ENCODE peak calls at places on chromosomes 13 and 19, in four cellular contexts. One of them, this sample, is unnamed.

GRCh38 chr13:36355632-36356031 is 9.4 kb upstream of the SPART start:
- DNase-seq in HL-60: no peak
- DNase-seq in left lung: no peak
- DNase-seq in mesothelial cell of epicardium: no peak
- DNase-seq in this sample: no peak

GRCh38 chr13:111267205-111267604 is 53.2 kb upstream of the TEX29 start:
- DNase-seq in HL-60: no peak
- DNase-seq in left lung: no peak
- DNase-seq in mesothelial cell of epicardium: no peak
- DNase-seq in this sample: no peak

GRCh38 chr13:67281476-67281875 is 51.3 kb upstream of the PCDH9 start:
- DNase-seq in HL-60: no peak
- DNase-seq in left lung: no peak
- DNase-seq in mesothelial cell of epicardium: no peak
- DNase-seq in this sample: no peak

GRCh38 chr13:113552786-113553540 is 31.6 kb upstream of the TFDP1 start:
- DNase-seq in HL-60: no peak
- DNase-seq in left lung: peak
- DNase-seq in mesothelial cell of epicardium: no peak
- DNase-seq in this sample: peak

GRCh38 chr19:10339380-10339960 is at the start of gene ICAM3:
- DNase-seq in HL-60: peak
- DNase-seq in left lung: peak
- DNase-seq in mesothelial cell of epicardium: no peak
- DNase-seq in this sample: no peak

GRCh38 chr13:23934481-23934880 is 37.2 kb upstream of the C1QTNF9B start:
- DNase-seq in HL-60: no peak
- DNase-seq in left lung: no peak
- DNase-seq in mesothelial cell of epicardium: no peak
- DNase-seq in this sample: no peak

GRCh38 chr19:21612403-21612872 is 107.0 kb downstream of the ZNF429 start:
- DNase-seq in HL-60: no peak
- DNase-seq in left lung: no peak
- DNase-seq in mesothelial cell of epicardium: no peak
- DNase-seq in this sample: no peak

GRCh38 chr19:47232422-47233211 is 1.6 kb upstream of the BBC3 start:
- DNase-seq in HL-60: no peak
- DNase-seq in left lung: no peak
- DNase-seq in mesothelial cell of epicardium: no peak
- DNase-seq in this sample: no peak

GRCh38 chr19:47765522-47766358 is 12.8 kb upstream of the SELENOW start:
- DNase-seq in HL-60: peak
- DNase-seq in left lung: peak
- DNase-seq in mesothelial cell of epicardium: no peak
- DNase-seq in this sample: no peak

GRCh38 chr13:105878119-105878518 is 657.3 kb downstream of the EFNB2 start:
- DNase-seq in HL-60: no peak
- DNase-seq in left lung: no peak
- DNase-seq in mesothelial cell of epicardium: no peak
- DNase-seq in this sample: no peak

GRCh38 chr13:109156181-109156935 is 526.9 kb downstream of the MYO16 start:
- DNase-seq in HL-60: no peak
- DNase-seq in left lung: no peak
- DNase-seq in mesothelial cell of epicardium: no peak
- DNase-seq in this sample: no peak

GRCh38 chr19:49338023-49338677 is 2.9 kb downstream of the CD37 start:
- DNase-seq in HL-60: no peak
- DNase-seq in left lung: no peak
- DNase-seq in mesothelial cell of epicardium: no peak
- DNase-seq in this sample: peak

GRCh38 chr13:43364210-43365041 is 341.0 kb downstream of the DNAJC15 start:
- DNase-seq in HL-60: no peak
- DNase-seq in left lung: no peak
- DNase-seq in mesothelial cell of epicardium: no peak
- DNase-seq in this sample: no peak

GRCh38 chr19:30340724-30341595 is 31.2 kb upstream of the ZNF536 start:
- DNase-seq in HL-60: no peak
- DNase-seq in left lung: no peak
- DNase-seq in mesothelial cell of epicardium: no peak
- DNase-seq in this sample: no peak

GRCh38 chr13:109207618-109208017 is 578.2 kb downstream of the MYO16 start:
- DNase-seq in HL-60: no peak
- DNase-seq in left lung: no peak
- DNase-seq in mesothelial cell of epicardium: no peak
- DNase-seq in this sample: no peak

GRCh38 chr13:21625366-21625765 is 21.4 kb upstream of the MICU2 start:
- DNase-seq in HL-60: peak
- DNase-seq in left lung: no peak
- DNase-seq in mesothelial cell of epicardium: no peak
- DNase-seq in this sample: no peak

GRCh38 chr13:112583592-112584277 is 4.2 kb downstream of the TUBGCP3 start:
- DNase-seq in HL-60: peak
- DNase-seq in left lung: peak
- DNase-seq in mesothelial cell of epicardium: no peak
- DNase-seq in this sample: peak

GRCh38 chr19:33143897-33144405 is 12.0 kb downstream of the WDR88 start:
- DNase-seq in HL-60: peak
- DNase-seq in left lung: peak
- DNase-seq in mesothelial cell of epicardium: peak
- DNase-seq in this sample: peak

GRCh38 chr19:6677924-6678689 is 8.1 kb upstream of the TNFSF14 start:
- DNase-seq in HL-60: no peak
- DNase-seq in left lung: peak
- DNase-seq in mesothelial cell of epicardium: no peak
- DNase-seq in this sample: no peak

GRCh38 chr19:6568010-6568411 is 22.9 kb downstream of the CD70 start:
- DNase-seq in HL-60: no peak
- DNase-seq in left lung: no peak
- DNase-seq in mesothelial cell of epicardium: no peak
- DNase-seq in this sample: no peak

GRCh38 chr13:40438999-40439797 is 227.2 kb downstream of the FOXO1 start:
- DNase-seq in HL-60: no peak
- DNase-seq in left lung: no peak
- DNase-seq in mesothelial cell of epicardium: no peak
- DNase-seq in this sample: no peak

GRCh38 chr19:10936661-10937084 is 8.1 kb downstream of the TIMM29 start:
- DNase-seq in HL-60: peak
- DNase-seq in left lung: no peak
- DNase-seq in mesothelial cell of epicardium: no peak
- DNase-seq in this sample: no peak

GRCh38 chr13:75458696-75459422 is 23.1 kb downstream of the TBC1D4 start:
- DNase-seq in HL-60: no peak
- DNase-seq in left lung: no peak
- DNase-seq in mesothelial cell of epicardium: no peak
- DNase-seq in this sample: no peak

GRCh38 chr13:49367640-49368431 is 76.0 kb downstream of the CAB39L start:
- DNase-seq in HL-60: no peak
- DNase-seq in left lung: no peak
- DNase-seq in mesothelial cell of epicardium: no peak
- DNase-seq in this sample: no peak

GRCh38 chr19:58519087-58519354 is 589 bp downstream of the ZBTB45 start:
- DNase-seq in HL-60: peak
- DNase-seq in left lung: peak
- DNase-seq in mesothelial cell of epicardium: peak
- DNase-seq in this sample: no peak

GRCh38 chr13:43016226-43016625 is 7.2 kb upstream of the DNAJC15 start:
- DNase-seq in HL-60: no peak
- DNase-seq in left lung: no peak
- DNase-seq in mesothelial cell of epicardium: no peak
- DNase-seq in this sample: no peak

GRCh38 chr19:18895828-18896341 is at the start of gene CERS1:
- DNase-seq in HL-60: no peak
- DNase-seq in left lung: no peak
- DNase-seq in mesothelial cell of epicardium: peak
- DNase-seq in this sample: no peak

GRCh38 chr13:26601669-26602068 is 44.2 kb downstream of the WASF3 start:
- DNase-seq in HL-60: peak
- DNase-seq in left lung: no peak
- DNase-seq in mesothelial cell of epicardium: no peak
- DNase-seq in this sample: no peak

GRCh38 chr13:35448465-35448864 is 28.0 kb downstream of the MAB21L1 start:
- DNase-seq in HL-60: no peak
- DNase-seq in left lung: no peak
- DNase-seq in mesothelial cell of epicardium: no peak
- DNase-seq in this sample: no peak

GRCh38 chr13:113596321-113597200 is 12.0 kb downstream of the TFDP1 start:
- DNase-seq in HL-60: no peak
- DNase-seq in left lung: no peak
- DNase-seq in mesothelial cell of epicardium: no peak
- DNase-seq in this sample: no peak

GRCh38 chr13:91014696-91015095 is 332.8 kb upstream of the MIR17HG start:
- DNase-seq in HL-60: no peak
- DNase-seq in left lung: no peak
- DNase-seq in mesothelial cell of epicardium: no peak
- DNase-seq in this sample: no peak

GRCh38 chr19:50272263-50272897 is 56.8 kb downstream of the KCNC3 start:
- DNase-seq in HL-60: no peak
- DNase-seq in left lung: no peak
- DNase-seq in mesothelial cell of epicardium: no peak
- DNase-seq in this sample: no peak

GRCh38 chr13:31980842-31981241 is 50.7 kb upstream of the FRY start:
- DNase-seq in HL-60: no peak
- DNase-seq in left lung: no peak
- DNase-seq in mesothelial cell of epicardium: no peak
- DNase-seq in this sample: no peak

GRCh38 chr13:21060827-21061076 is 634 bp downstream of the LATS2 start:
- DNase-seq in HL-60: no peak
- DNase-seq in left lung: no peak
- DNase-seq in mesothelial cell of epicardium: no peak
- DNase-seq in this sample: no peak

GRCh38 chr19:11984986-11985385 is 20.1 kb downstream of the ZNF763 start:
- DNase-seq in HL-60: no peak
- DNase-seq in left lung: no peak
- DNase-seq in mesothelial cell of epicardium: no peak
- DNase-seq in this sample: no peak

GRCh38 chr19:41860419-41861097 is 503 bp downstream of the RPS19 start:
- DNase-seq in HL-60: no peak
- DNase-seq in left lung: peak
- DNase-seq in mesothelial cell of epicardium: no peak
- DNase-seq in this sample: no peak

GRCh38 chr19:18846862-18847515 is 15.2 kb downstream of the UPF1 start:
- DNase-seq in HL-60: peak
- DNase-seq in left lung: peak
- DNase-seq in mesothelial cell of epicardium: no peak
- DNase-seq in this sample: peak

GRCh38 chr13:38180100-38180499 is 169.6 kb upstream of the UFM1 start:
- DNase-seq in HL-60: no peak
- DNase-seq in left lung: no peak
- DNase-seq in mesothelial cell of epicardium: no peak
- DNase-seq in this sample: no peak

GRCh38 chr19:41697198-41697855 is 9.3 kb upstream of the CEACAM7 start:
- DNase-seq in HL-60: no peak
- DNase-seq in left lung: no peak
- DNase-seq in mesothelial cell of epicardium: no peak
- DNase-seq in this sample: no peak

GRCh38 chr13:50594276-50594970 is 249.1 kb downstream of the DLEU7 start:
- DNase-seq in HL-60: peak
- DNase-seq in left lung: no peak
- DNase-seq in mesothelial cell of epicardium: no peak
- DNase-seq in this sample: no peak
- TF ChIP-seq CTCF in HL-60: no peak
- TF ChIP-seq CTCF in left lung: no peak
- TF ChIP-seq CTCF in mesothelial cell of epicardium: no peak
- TF ChIP-seq CTCF in this sample: no peak

GRCh38 chr13:97256343-97256783 is 34.2 kb downstream of the MBNL2 start:
- DNase-seq in HL-60: no peak
- DNase-seq in left lung: no peak
- DNase-seq in mesothelial cell of epicardium: no peak
- DNase-seq in this sample: peak

GRCh38 chr13:97257228-97257755 is 35.2 kb downstream of the MBNL2 start:
- DNase-seq in HL-60: no peak
- DNase-seq in left lung: no peak
- DNase-seq in mesothelial cell of epicardium: no peak
- DNase-seq in this sample: no peak

GRCh38 chr13:97258801-97259200 is 36.7 kb downstream of the MBNL2 start:
- DNase-seq in HL-60: no peak
- DNase-seq in left lung: no peak
- DNase-seq in mesothelial cell of epicardium: no peak
- DNase-seq in this sample: no peak

GRCh38 chr13:97259787-97260641 is 37.9 kb downstream of the MBNL2 start:
- DNase-seq in HL-60: no peak
- DNase-seq in left lung: no peak
- DNase-seq in mesothelial cell of epicardium: no peak
- DNase-seq in this sample: no peak

GRCh38 chr13:97257800-97258799 is 36.0 kb downstream of the MBNL2 start:
- DNase-seq in HL-60: no peak
- DNase-seq in left lung: no peak
- DNase-seq in mesothelial cell of epicardium: no peak
- DNase-seq in this sample: peak
- TF ChIP-seq CTCF in HL-60: no peak
- TF ChIP-seq CTCF in left lung: no peak
- TF ChIP-seq CTCF in mesothelial cell of epicardium: no peak
- TF ChIP-seq CTCF in this sample: no peak

GRCh38 chr19:1401138-1401888 is at the start of gene GAMT:
- DNase-seq in HL-60: no peak
- DNase-seq in left lung: no peak
- DNase-seq in mesothelial cell of epicardium: no peak
- DNase-seq in this sample: no peak
- TF ChIP-seq CTCF in HL-60: no peak
- TF ChIP-seq CTCF in left lung: peak
- TF ChIP-seq CTCF in mesothelial cell of epicardium: no peak
- TF ChIP-seq CTCF in this sample: peak

GRCh38 chr13:45121421-45121820 is 1.1 kb downstream of the GTF2F2 start:
- DNase-seq in HL-60: no peak
- DNase-seq in left lung: no peak
- DNase-seq in mesothelial cell of epicardium: no peak
- DNase-seq in this sample: no peak
- TF ChIP-seq CTCF in HL-60: no peak
- TF ChIP-seq CTCF in left lung: no peak
- TF ChIP-seq CTCF in mesothelial cell of epicardium: no peak
- TF ChIP-seq CTCF in this sample: no peak

GRCh38 chr19:1941146-1942077 is at the start of gene CSNK1G2:
- DNase-seq in HL-60: no peak
- DNase-seq in left lung: no peak
- DNase-seq in mesothelial cell of epicardium: no peak
- DNase-seq in this sample: no peak
- TF ChIP-seq CTCF in HL-60: no peak
- TF ChIP-seq CTCF in left lung: no peak
- TF ChIP-seq CTCF in mesothelial cell of epicardium: no peak
- TF ChIP-seq CTCF in this sample: no peak